ENCODE peak calls at places on chromosomes 16 and 17, in six cellular contexts. I, M, T, O, J and K are unnamed samples.

GRCh38 chr17:44353656-44354331 is 8.7 kb downstream of the GRN start:
- DNase-seq in I (peak; percentile 20), M (no peak), T (no peak), O (no peak), J (no peak), K (no peak)

GRCh38 chr16:63326736-63327339 is 1290.6 kb upstream of the CDH8 start:
- DNase-seq in I (no peak), M (no peak), T (no peak), O (no peak), J (no peak), K (no peak)

GRCh38 chr16:76193851-76194620 is 83.2 kb upstream of the CNTNAP4 start:
- DNase-seq in I (no peak), M (peak; percentile 16), T (no peak), O (no peak), J (no peak), K (no peak)

GRCh38 chr16:14634389-14634725 is 1.6 kb downstream of the BFAR start:
- DNase-seq in I (no peak), M (no peak), T (no peak), O (no peak), J (no peak), K (no peak)

GRCh38 chr17:74351552-74352210 is 10.0 kb downstream of the BTBD17 start:
- DNase-seq in I (no peak), M (no peak), T (no peak), O (no peak), J (no peak), K (no peak)

GRCh38 chr16:81610144-81610842 is 165.7 kb downstream of the CMIP start:
- DNase-seq in I (no peak), M (no peak), T (peak; percentile 27), O (peak; percentile 40), J (peak; percentile 31), K (no peak)

GRCh38 chr17:1201132-1201702 is 21.4 kb upstream of the ABR start:
- DNase-seq in I (peak; percentile 63), M (no peak), T (no peak), O (no peak), J (no peak), K (no peak)

GRCh38 chr17:40304464-40304863 is 4.5 kb upstream of the RARA start:
- DNase-seq in I (no peak), M (no peak), T (no peak), O (no peak), J (peak; percentile 72), K (no peak)

GRCh38 chr17:13601317-13601775 is 383 bp downstream of the HS3ST3A1 start:
- DNase-seq in I (no peak), M (no peak), T (no peak), O (no peak), J (no peak), K (no peak)

GRCh38 chr16:85557976-85558589 is 55.0 kb upstream of the GSE1 start:
- DNase-seq in I (peak; percentile 91), M (peak; percentile 71), T (no peak), O (no peak), J (no peak), K (no peak)